ENCODE peak calls at places on chromosomes 2 and 18, in seven cellular contexts. D is fibroblast of mammary gland, A is foreskin keratinocyte, T is psoas muscle, R is fibroblast of pulmonary artery, V is MM.1S, O is IMR-90. G is an unnamed sample.
A peak's percentile ranks its signal among the peaks of the same experiment; 100 is the strongest.

GRCh38 chr18:23573948-23574431 is 12.3 kb downstream of the NPC1 start:
- DNase-seq in T (no peak), D (peak; percentile 89), V (peak; percentile 12), A (peak; percentile 64), R (peak; percentile 67), O (peak; percentile 72), G (peak; percentile 80)

GRCh38 chr2:173238385-173238784 is 116.3 kb upstream of the CDCA7 start:
- DNase-seq in D (no peak), A (no peak), V (no peak), O (no peak), R (no peak), T (no peak), G (no peak)

GRCh38 chr18:13420969-13421686 is 202.6 kb downstream of the LDLRAD4 start:
- DNase-seq in R (no peak), T (peak; percentile 50), O (no peak), A (no peak), V (no peak), D (no peak), G (no peak)

GRCh38 chr2:54061272-54061671 is 54.1 kb upstream of the ACYP2 start:
- DNase-seq in A (no peak), T (no peak), O (no peak), R (no peak), D (no peak), V (peak; percentile 72), G (no peak)

GRCh38 chr2:43887176-43887575 is 48.4 kb downstream of the ABCG8 start:
- DNase-seq in T (no peak), D (no peak), A (no peak), V (no peak), O (no peak), R (no peak), G (peak; percentile 16)

GRCh38 chr2:41414486-41415230 is 633.2 kb upstream of the PKDCC start:
- DNase-seq in V (peak; percentile 63), T (no peak), A (peak; percentile 47), D (peak; percentile 48), O (no peak), R (peak; percentile 65), G (peak; percentile 67)

GRCh38 chr18:3246636-3247242 is 862 bp upstream of the MYL12A start:
- DNase-seq in A (no peak), V (peak; percentile 27), D (peak; percentile 16), O (no peak), R (peak; percentile 30), T (peak; percentile 73), G (peak; percentile 34)

GRCh38 chr18:12155996-12156395 is 62.4 kb downstream of the ANKRD62 start:
- DNase-seq in V (no peak), A (no peak), O (no peak), R (no peak), T (no peak), D (peak; percentile 21), G (no peak)

GRCh38 chr2:26887142-26887541 is 39.2 kb downstream of the DPYSL5 start:
- DNase-seq in D (no peak), V (no peak), T (no peak), O (no peak), R (no peak), A (no peak), G (no peak)

GRCh38 chr2:102061286-102061699 is 69.5 kb downstream of the IL1R2 start:
- DNase-seq in T (peak; percentile 59), R (no peak), A (no peak), D (no peak), V (no peak), O (no peak), G (no peak)

GRCh38 chr2:239488078-239488590 is 87.3 kb upstream of the HDAC4 start:
- DNase-seq in D (no peak), O (no peak), R (no peak), T (no peak), V (no peak), A (no peak), G (no peak)

GRCh38 chr2:241153616-241154015 is 3.3 kb downstream of the PPP1R7 start:
- DNase-seq in O (peak; percentile 54), V (no peak), T (no peak), R (no peak), A (no peak), D (peak; percentile 77), G (no peak)

GRCh38 chr2:198285216-198285615 is 480.8 kb downstream of the PLCL1 start:
- DNase-seq in R (no peak), T (no peak), A (no peak), O (no peak), V (no peak), D (no peak), G (no peak)

GRCh38 chr2:218585541-218585940 is 16.9 kb downstream of the CNOT9 start:
- DNase-seq in T (no peak), R (no peak), D (no peak), A (no peak), O (no peak), V (no peak), G (no peak)

GRCh38 chr18:48749768-48750167 is 201.0 kb downstream of the SMAD7 start:
- DNase-seq in V (no peak), O (peak; percentile 43), T (peak; percentile 82), R (peak; percentile 90), D (peak; percentile 83), A (peak; percentile 50), G (no peak)

GRCh38 chr18:51011709-51012108 is 18.3 kb upstream of the SMAD4 start:
- DNase-seq in A (no peak), D (no peak), T (no peak), R (peak; percentile 6), V (no peak), O (peak; percentile 15), G (no peak)

GRCh38 chr18:11154369-11154982 is 5.1 kb upstream of the PIEZO2 start:
- DNase-seq in A (peak; percentile 11), V (peak; percentile 48), T (no peak), R (peak; percentile 81), O (peak; percentile 76), D (peak; percentile 67), G (peak; percentile 37)

GRCh38 chr2:108633379-108633778 is 85.9 kb upstream of the RANBP2 start:
- DNase-seq in R (no peak), O (no peak), V (no peak), T (no peak), D (no peak), A (no peak), G (no peak)

GRCh38 chr2:40721595-40721994 is 269.7 kb upstream of the SLC8A1 start:
- DNase-seq in A (peak; percentile 64), D (peak; percentile 38), O (peak; percentile 44), V (no peak), R (no peak), T (no peak), G (peak; percentile 52)

GRCh38 chr2:37283207-37283606 is 41.4 kb downstream of the PRKD3 start:
- DNase-seq in V (no peak), D (peak; percentile 94), O (peak; percentile 93), R (peak; percentile 90), A (peak; percentile 78), T (no peak), G (peak; percentile 75)

GRCh38 chr2:37284386-37284785 is 40.2 kb downstream of the PRKD3 start:
- DNase-seq in T (no peak), A (no peak), V (no peak), R (peak; percentile 45), D (peak; percentile 52), O (peak; percentile 13), G (no peak)

GRCh38 chr2:37282746-37283145 is 41.9 kb downstream of the PRKD3 start:
- DNase-seq in T (no peak), R (peak; percentile 71), O (peak; percentile 46), V (no peak), D (no peak), A (no peak), G (no peak)

GRCh38 chr2:37291680-37292079 is 33.0 kb downstream of the PRKD3 start:
- DNase-seq in V (no peak), D (no peak), A (no peak), R (no peak), T (no peak), O (no peak), G (no peak)

GRCh38 chr2:37287966-37288365 is 36.7 kb downstream of the PRKD3 start:
- DNase-seq in A (peak; percentile 15), V (no peak), R (no peak), T (no peak), D (no peak), O (no peak), G (peak; percentile 47)
- TF ChIP-seq CTCF in A (peak; percentile 61), V (peak; percentile 39), R (no peak), T (peak; percentile 6), D (no peak), O (no peak), G (peak; percentile 24)

GRCh38 chr2:33135645-33136044 is 188.9 kb downstream of the LTBP1 start:
- DNase-seq in V (no peak), T (no peak), O (peak; percentile 52), A (no peak), D (peak; percentile 50), R (peak; percentile 68), G (peak; percentile 27)

GRCh38 chr2:33136056-33136455 is 189.3 kb downstream of the LTBP1 start:
- DNase-seq in D (peak; percentile 57), A (no peak), T (no peak), V (no peak), R (peak; percentile 55), O (peak; percentile 35), G (peak; percentile 38)

GRCh38 chr2:33133436-33133835 is 186.7 kb downstream of the LTBP1 start:
- DNase-seq in A (no peak), R (no peak), D (peak; percentile 47), T (peak; percentile 53), O (peak; percentile 75), V (no peak), G (no peak)

GRCh38 chr2:33134764-33135560 is 188.2 kb downstream of the LTBP1 start:
- DNase-seq in D (no peak), T (no peak), O (no peak), R (peak; percentile 71), V (no peak), A (no peak), G (peak; percentile 52)

GRCh38 chr2:33134086-33134763 is 187.5 kb downstream of the LTBP1 start:
- DNase-seq in T (peak; percentile 75), R (peak; percentile 98), O (peak; percentile 99), V (no peak), A (peak; percentile 94), D (peak; percentile 100), G (peak; percentile 96)
- TF ChIP-seq CTCF in T (peak; percentile 22), R (peak; percentile 34), O (peak; percentile 30), V (no peak), A (peak; percentile 41), D (peak; percentile 30), G (no peak)

GRCh38 chr18:35661483-35662146 is 80.1 kb downstream of the GALNT1 start:
- DNase-seq in V (peak; percentile 26), T (no peak), R (peak; percentile 5), O (no peak), D (no peak), A (no peak), G (peak; percentile 2)
- TF ChIP-seq CTCF in V (peak; percentile 29), T (no peak), R (no peak), O (peak; percentile 24), D (peak; percentile 12), A (peak; percentile 33), G (no peak)

GRCh38 chr2:148959745-148960144 is 78.8 kb upstream of the LYPD6B start:
- DNase-seq in O (no peak), D (no peak), T (no peak), R (no peak), V (no peak), A (no peak), G (no peak)
- TF ChIP-seq CTCF in O (no peak), D (no peak), T (no peak), R (no peak), V (no peak), A (no peak), G (no peak)

G was measured in MCF 10A.